ENCODE peak calls at places on chromosomes 13 and 19, in ten cellular contexts. I is AG09309, E is cardiac fibroblast, W is astrocyte of the spinal cord, K is adrenal gland, J is GM23338, A is brain microvascular endothelial cell, G is RWPE1, O is heart left ventricle, P is H1. U is an unnamed sample.

GRCh38 chr13:110471833-110472162 is 89.7 kb downstream of the RAB20 start:
- DNase-seq in G (no peak), P (no peak), W (peak; percentile 60), I (no peak), J (no peak), A (peak; percentile 86), O (peak; percentile 72), E (peak; percentile 81), K (peak; percentile 67), U (no peak)

GRCh38 chr19:10662384-10663251 is 8.5 kb downstream of the ILF3 start:
- DNase-seq in E (peak; percentile 50), J (no peak), O (no peak), A (peak; percentile 7), K (no peak), P (no peak), G (no peak), W (no peak), I (peak; percentile 31), U (no peak)

GRCh38 chr19:7397687-7398086 is 49.0 kb downstream of the ARHGEF18 start:
- DNase-seq in O (no peak), G (no peak), A (peak; percentile 89), J (no peak), P (no peak), E (peak; percentile 95), I (peak; percentile 56), K (no peak), W (peak; percentile 85), U (no peak)

GRCh38 chr13:95641291-95641811 is 3.2 kb downstream of the DZIP1 start:
- DNase-seq in O (no peak), G (no peak), I (no peak), A (no peak), W (peak; percentile 39), E (peak; percentile 39), J (peak; percentile 70), P (no peak), K (no peak), U (no peak)

GRCh38 chr19:4972509-4973230 is 3.8 kb downstream of the KDM4B start:
- DNase-seq in P (no peak), I (no peak), W (peak; percentile 58), O (no peak), G (no peak), A (no peak), J (no peak), E (peak; percentile 64), K (peak; percentile 73), U (no peak)

GRCh38 chr13:37168922-37169321 is 63.5 kb upstream of the CSNK1A1L start:
- DNase-seq in E (no peak), J (no peak), I (no peak), K (no peak), G (no peak), O (no peak), A (no peak), P (no peak), W (no peak), U (no peak)

GRCh38 chr13:82654851-82655517 is 1227.3 kb downstream of the SLITRK1 start:
- DNase-seq in E (peak; percentile 57), P (no peak), G (peak; percentile 11), A (peak; percentile 81), O (peak; percentile 60), W (peak; percentile 31), J (no peak), K (peak; percentile 35), I (peak; percentile 13), U (no peak)

GRCh38 chr13:70829748-70830147 is 721.5 kb upstream of the KLHL1 start:
- DNase-seq in E (no peak), G (no peak), J (no peak), K (no peak), W (no peak), P (no peak), O (no peak), I (no peak), A (no peak), U (no peak)

GRCh38 chr19:13983213-13983889 is 22.8 kb downstream of the RFX1 start:
- DNase-seq in W (no peak), G (no peak), E (no peak), K (no peak), A (no peak), O (no peak), I (no peak), P (no peak), J (no peak), U (no peak)

GRCh38 chr13:107832521-107833095 is 382.7 kb downstream of the LIG4 start:
- DNase-seq in W (no peak), A (no peak), O (no peak), J (peak; percentile 23), I (no peak), E (no peak), K (no peak), P (no peak), G (no peak), U (no peak)

GRCh38 chr13:59261928-59262488 is 901.7 kb downstream of the DIAPH3 start:
- DNase-seq in P (no peak), O (no peak), I (no peak), E (peak; percentile 29), G (no peak), W (no peak), J (peak; percentile 79), A (no peak), K (no peak), U (no peak)

GRCh38 chr13:69585656-69586055 is 522.0 kb upstream of the ATXN8OS start:
- DNase-seq in A (no peak), J (peak; percentile 15), G (no peak), W (no peak), P (no peak), K (no peak), E (no peak), I (no peak), O (no peak), U (no peak)
- TF ChIP-seq CTCF in A (no peak), J (peak; percentile 34), G (peak; percentile 17), W (no peak), P (no peak), K (no peak), E (no peak), I (no peak), O (no peak), U (no peak)

DNA sequence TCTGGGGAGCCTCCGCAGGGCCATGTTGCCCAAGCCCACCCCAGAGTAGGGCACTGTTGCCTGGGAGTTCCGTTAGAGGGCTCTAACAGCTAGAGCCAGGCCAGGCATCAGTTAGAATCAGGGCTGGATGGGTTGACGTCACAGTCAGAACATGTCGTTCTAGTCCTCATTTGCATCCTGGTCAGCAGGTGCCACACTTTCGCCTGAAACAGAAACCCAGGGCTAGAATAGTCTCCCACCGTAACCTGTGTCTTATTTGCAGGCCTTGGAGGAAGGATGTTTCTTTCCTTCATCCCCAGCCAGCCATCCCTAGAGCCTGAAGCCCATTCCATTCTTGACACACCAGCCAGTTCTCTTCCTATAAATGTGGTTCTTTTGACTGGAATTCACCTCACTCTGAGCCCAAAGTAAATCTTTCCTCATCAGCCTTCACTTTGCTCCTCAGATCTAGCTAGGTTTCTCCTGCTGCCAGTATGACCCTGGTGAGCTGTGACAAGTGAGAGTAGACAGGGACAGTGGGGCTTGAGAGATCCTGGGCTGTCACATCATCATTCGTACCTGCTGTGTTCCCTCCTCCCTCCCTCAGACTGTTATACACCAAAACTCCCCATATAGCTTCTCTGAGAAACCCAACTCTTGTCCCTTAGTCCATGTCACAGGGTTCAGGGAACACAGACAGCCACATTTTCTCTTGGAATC is 12.2 kb upstream of the CCDC97 start:
- DNase-seq in P (no peak), J (no peak), K (no peak), E (no peak), O (no peak), G (no peak), A (no peak), W (no peak), I (no peak), U (no peak)
- TF ChIP-seq CTCF in P (no peak), J (no peak), K (no peak), E (no peak), O (no peak), G (no peak), A (no peak), W (no peak), I (no peak), U (no peak)

DNA sequence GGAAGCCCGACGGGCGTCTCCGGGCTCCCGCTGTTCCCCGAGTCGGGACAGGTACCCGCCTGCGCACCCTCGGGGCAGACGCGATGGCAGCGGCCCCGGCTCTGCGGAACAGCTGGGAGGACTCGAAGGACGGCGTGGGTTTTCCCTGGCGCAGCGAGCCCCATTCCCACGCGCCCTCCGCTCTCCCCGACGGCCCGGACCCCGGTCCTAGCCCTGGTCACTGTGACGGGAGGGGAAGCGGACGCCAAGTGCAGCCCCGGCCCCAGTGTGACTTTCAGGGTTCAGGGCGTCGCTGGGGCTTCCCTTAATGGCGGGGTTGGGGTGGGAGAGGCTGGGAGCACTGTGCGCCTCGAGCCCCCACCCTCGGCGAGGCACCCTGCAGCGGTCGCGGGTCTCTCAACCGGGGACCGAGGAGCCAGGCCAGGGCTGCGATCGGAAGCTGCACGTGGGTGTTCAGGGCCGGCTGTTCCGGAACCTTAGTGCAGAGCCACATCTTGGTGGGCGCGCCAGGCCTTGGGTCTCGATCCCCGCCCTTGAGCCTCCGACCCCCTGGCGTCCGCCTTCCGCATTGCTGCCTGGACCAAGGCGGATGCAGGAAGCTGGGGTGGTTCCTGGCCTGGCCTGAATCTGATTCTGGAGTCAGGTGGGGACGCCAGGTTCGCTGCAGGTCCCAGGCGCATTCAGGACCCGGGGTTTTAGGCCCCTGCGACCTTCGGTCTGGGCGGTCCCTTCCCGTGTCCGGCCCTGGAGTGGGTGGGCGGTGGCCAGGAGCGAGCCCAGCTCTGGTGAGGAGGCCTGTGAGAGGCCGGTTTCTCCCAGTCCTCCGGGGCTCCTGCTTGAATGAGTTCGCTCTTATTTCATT is 3.5 kb downstream of the LGALS7B start:
- DNase-seq in E (no peak), W (peak; percentile 7), G (no peak), A (no peak), O (no peak), P (no peak), K (no peak), J (peak; percentile 93), I (no peak), U (no peak)
- TF ChIP-seq CTCF in E (peak; percentile 27), W (peak; percentile 43), G (no peak), A (peak; percentile 50), O (peak; percentile 27), P (peak; percentile 39), K (no peak), J (peak; percentile 43), I (peak; percentile 15), U (no peak)

GRCh38 chr19:38990949-38991697 is 15.6 kb upstream of the FBXO17 start:
- DNase-seq in A (no peak), O (no peak), K (peak; percentile 70), W (no peak), P (no peak), I (no peak), E (peak; percentile 25), G (no peak), J (no peak), U (no peak)
- TF ChIP-seq CTCF in A (no peak), O (no peak), K (no peak), W (no peak), P (no peak), I (no peak), E (no peak), G (no peak), J (no peak), U (no peak)

GRCh38 chr19:43723588-43723987 is 7.7 kb downstream of the IRGC start:
- DNase-seq in E (peak; percentile 46), A (no peak), G (no peak), O (no peak), W (no peak), J (peak; percentile 42), P (no peak), K (no peak), I (no peak), U (no peak)
- TF ChIP-seq CTCF in E (peak; percentile 52), A (peak; percentile 56), G (no peak), O (no peak), W (peak; percentile 42), J (peak; percentile 52), P (peak; percentile 40), K (no peak), I (peak; percentile 44), U (no peak)

GRCh38 chr19:1410789-1411188 is 3.4 kb downstream of the DAZAP1 start:
- DNase-seq in P (no peak), O (no peak), A (no peak), J (no peak), K (no peak), E (no peak), I (no peak), G (no peak), W (no peak), U (no peak)
- TF ChIP-seq CTCF in P (no peak), O (no peak), A (no peak), J (no peak), K (no peak), E (no peak), I (no peak), G (no peak), W (no peak), U (no peak)